ENCODE peak calls at places on chromosomes 1 and 21, in ten cellular contexts. One of them, this sample, is unnamed.

GRCh38 chr1:12064073-12064969 is 1.2 kb downstream of the TNFRSF8 start:
- DNase-seq in effector CD8-positive, alpha-beta T cell: no peak
- DNase-seq in activated T-cell treated with anti-CD3 and anti-CD28 coated beads, Interleukin-2, amount 50 U/mL, for 48 hours: no peak
- DNase-seq in OCI-LY7: no peak
- DNase-seq in AG08395: no peak
- DNase-seq in T-helper 17 cell: no peak
- DNase-seq in tibial nerve: no peak
- DNase-seq in stimulated activated CD4-positive, alpha-beta T cell treated with anti-CD3 and anti-CD28 coated beads, Interleukin-12 subunit alpha, Interleukin-12 subunit beta, amount 100 ng/mL, for 4 hours: no peak
- DNase-seq in activated CD4-positive, alpha-beta T cell treated with anti-CD3 and anti-CD28 coated beads, Interleukin-2, amount 50 U/mL, for 1 hour: no peak
- DNase-seq in glomerular endothelial cell: no peak
- DNase-seq in this sample: no peak

GRCh38 chr1:246765521-246765920 is 41.3 kb downstream of the SCCPDH start:
- DNase-seq in glomerular endothelial cell: no peak
- DNase-seq in AG08395: no peak
- DNase-seq in T-helper 17 cell: no peak
- DNase-seq in tibial nerve: no peak
- DNase-seq in stimulated activated CD4-positive, alpha-beta T cell treated with anti-CD3 and anti-CD28 coated beads, Interleukin-12 subunit alpha, Interleukin-12 subunit beta, amount 100 ng/mL, for 4 hours: no peak
- DNase-seq in activated T-cell treated with anti-CD3 and anti-CD28 coated beads, Interleukin-2, amount 50 U/mL, for 48 hours: no peak
- DNase-seq in effector CD8-positive, alpha-beta T cell: no peak
- DNase-seq in OCI-LY7: no peak
- DNase-seq in activated CD4-positive, alpha-beta T cell treated with anti-CD3 and anti-CD28 coated beads, Interleukin-2, amount 50 U/mL, for 1 hour: no peak
- DNase-seq in this sample: no peak

GRCh38 chr1:229859026-229859425 is 208.0 kb upstream of the GALNT2 start:
- DNase-seq in tibial nerve: no peak
- DNase-seq in effector CD8-positive, alpha-beta T cell: no peak
- DNase-seq in OCI-LY7: no peak
- DNase-seq in T-helper 17 cell: no peak
- DNase-seq in AG08395: no peak
- DNase-seq in glomerular endothelial cell: no peak
- DNase-seq in stimulated activated CD4-positive, alpha-beta T cell treated with anti-CD3 and anti-CD28 coated beads, Interleukin-12 subunit alpha, Interleukin-12 subunit beta, amount 100 ng/mL, for 4 hours: no peak
- DNase-seq in activated CD4-positive, alpha-beta T cell treated with anti-CD3 and anti-CD28 coated beads, Interleukin-2, amount 50 U/mL, for 1 hour: no peak
- DNase-seq in activated T-cell treated with anti-CD3 and anti-CD28 coated beads, Interleukin-2, amount 50 U/mL, for 48 hours: no peak
- DNase-seq in this sample: no peak

GRCh38 chr1:147676306-147677085 is 6.2 kb upstream of the ACP6 start:
- DNase-seq in effector CD8-positive, alpha-beta T cell: no peak
- DNase-seq in activated CD4-positive, alpha-beta T cell treated with anti-CD3 and anti-CD28 coated beads, Interleukin-2, amount 50 U/mL, for 1 hour: no peak
- DNase-seq in glomerular endothelial cell: no peak
- DNase-seq in AG08395: peak; percentile 72
- DNase-seq in activated T-cell treated with anti-CD3 and anti-CD28 coated beads, Interleukin-2, amount 50 U/mL, for 48 hours: no peak
- DNase-seq in T-helper 17 cell: no peak
- DNase-seq in stimulated activated CD4-positive, alpha-beta T cell treated with anti-CD3 and anti-CD28 coated beads, Interleukin-12 subunit alpha, Interleukin-12 subunit beta, amount 100 ng/mL, for 4 hours: no peak
- DNase-seq in tibial nerve: no peak
- DNase-seq in OCI-LY7: no peak
- DNase-seq in this sample: no peak

GRCh38 chr1:12215562-12215961 is 14.3 kb upstream of the VPS13D start:
- DNase-seq in activated CD4-positive, alpha-beta T cell treated with anti-CD3 and anti-CD28 coated beads, Interleukin-2, amount 50 U/mL, for 1 hour: no peak
- DNase-seq in glomerular endothelial cell: no peak
- DNase-seq in OCI-LY7: no peak
- DNase-seq in effector CD8-positive, alpha-beta T cell: no peak
- DNase-seq in activated T-cell treated with anti-CD3 and anti-CD28 coated beads, Interleukin-2, amount 50 U/mL, for 48 hours: no peak
- DNase-seq in T-helper 17 cell: no peak
- DNase-seq in stimulated activated CD4-positive, alpha-beta T cell treated with anti-CD3 and anti-CD28 coated beads, Interleukin-12 subunit alpha, Interleukin-12 subunit beta, amount 100 ng/mL, for 4 hours: no peak
- DNase-seq in tibial nerve: no peak
- DNase-seq in AG08395: no peak
- DNase-seq in this sample: no peak

GRCh38 chr1:152347116-152347728 is 12.6 kb downstream of the FLG2 start:
- DNase-seq in stimulated activated CD4-positive, alpha-beta T cell treated with anti-CD3 and anti-CD28 coated beads, Interleukin-12 subunit alpha, Interleukin-12 subunit beta, amount 100 ng/mL, for 4 hours: peak; percentile 3
- DNase-seq in OCI-LY7: peak; percentile 58
- DNase-seq in T-helper 17 cell: no peak
- DNase-seq in AG08395: peak; percentile 43
- DNase-seq in activated T-cell treated with anti-CD3 and anti-CD28 coated beads, Interleukin-2, amount 50 U/mL, for 48 hours: peak; percentile 42
- DNase-seq in glomerular endothelial cell: peak; percentile 36
- DNase-seq in activated CD4-positive, alpha-beta T cell treated with anti-CD3 and anti-CD28 coated beads, Interleukin-2, amount 50 U/mL, for 1 hour: peak; percentile 24
- DNase-seq in tibial nerve: peak; percentile 90
- DNase-seq in effector CD8-positive, alpha-beta T cell: peak; percentile 5
- DNase-seq in this sample: peak; percentile 49

GRCh38 chr1:70143052-70143659 is 62.2 kb downstream of the LRRC40 start:
- DNase-seq in effector CD8-positive, alpha-beta T cell: no peak
- DNase-seq in activated T-cell treated with anti-CD3 and anti-CD28 coated beads, Interleukin-2, amount 50 U/mL, for 48 hours: no peak
- DNase-seq in stimulated activated CD4-positive, alpha-beta T cell treated with anti-CD3 and anti-CD28 coated beads, Interleukin-12 subunit alpha, Interleukin-12 subunit beta, amount 100 ng/mL, for 4 hours: no peak
- DNase-seq in T-helper 17 cell: no peak
- DNase-seq in tibial nerve: no peak
- DNase-seq in AG08395: peak; percentile 43
- DNase-seq in activated CD4-positive, alpha-beta T cell treated with anti-CD3 and anti-CD28 coated beads, Interleukin-2, amount 50 U/mL, for 1 hour: no peak
- DNase-seq in glomerular endothelial cell: no peak
- DNase-seq in OCI-LY7: no peak
- DNase-seq in this sample: peak; percentile 27

GRCh38 chr1:25435315-25436103 is 4.8 kb downstream of the MACO1 start:
- DNase-seq in activated T-cell treated with anti-CD3 and anti-CD28 coated beads, Interleukin-2, amount 50 U/mL, for 48 hours: no peak
- DNase-seq in effector CD8-positive, alpha-beta T cell: no peak
- DNase-seq in AG08395: no peak
- DNase-seq in activated CD4-positive, alpha-beta T cell treated with anti-CD3 and anti-CD28 coated beads, Interleukin-2, amount 50 U/mL, for 1 hour: no peak
- DNase-seq in stimulated activated CD4-positive, alpha-beta T cell treated with anti-CD3 and anti-CD28 coated beads, Interleukin-12 subunit alpha, Interleukin-12 subunit beta, amount 100 ng/mL, for 4 hours: no peak
- DNase-seq in T-helper 17 cell: no peak
- DNase-seq in OCI-LY7: peak; percentile 22
- DNase-seq in tibial nerve: no peak
- DNase-seq in glomerular endothelial cell: no peak
- DNase-seq in this sample: peak; percentile 7

GRCh38 chr1:217136895-217137205 is 413.6 kb upstream of the ESRRG start:
- DNase-seq in T-helper 17 cell: no peak
- DNase-seq in OCI-LY7: no peak
- DNase-seq in activated T-cell treated with anti-CD3 and anti-CD28 coated beads, Interleukin-2, amount 50 U/mL, for 48 hours: no peak
- DNase-seq in glomerular endothelial cell: no peak
- DNase-seq in effector CD8-positive, alpha-beta T cell: no peak
- DNase-seq in tibial nerve: no peak
- DNase-seq in activated CD4-positive, alpha-beta T cell treated with anti-CD3 and anti-CD28 coated beads, Interleukin-2, amount 50 U/mL, for 1 hour: no peak
- DNase-seq in stimulated activated CD4-positive, alpha-beta T cell treated with anti-CD3 and anti-CD28 coated beads, Interleukin-12 subunit alpha, Interleukin-12 subunit beta, amount 100 ng/mL, for 4 hours: no peak
- DNase-seq in AG08395: no peak
- DNase-seq in this sample: no peak

GRCh38 chr21:37073417-37074194 is 552 bp downstream of the TTC3 start:
- DNase-seq in T-helper 17 cell: peak; percentile 59
- DNase-seq in OCI-LY7: peak; percentile 52
- DNase-seq in glomerular endothelial cell: no peak
- DNase-seq in activated T-cell treated with anti-CD3 and anti-CD28 coated beads, Interleukin-2, amount 50 U/mL, for 48 hours: peak; percentile 77
- DNase-seq in AG08395: peak; percentile 6
- DNase-seq in activated CD4-positive, alpha-beta T cell treated with anti-CD3 and anti-CD28 coated beads, Interleukin-2, amount 50 U/mL, for 1 hour: peak; percentile 61
- DNase-seq in effector CD8-positive, alpha-beta T cell: peak; percentile 73
- DNase-seq in stimulated activated CD4-positive, alpha-beta T cell treated with anti-CD3 and anti-CD28 coated beads, Interleukin-12 subunit alpha, Interleukin-12 subunit beta, amount 100 ng/mL, for 4 hours: peak; percentile 53
- DNase-seq in tibial nerve: peak; percentile 41
- DNase-seq in this sample: peak; percentile 41

This sample was measured in Kasumi-1.